ENCODE peak calls at places on chromosomes 16 and 17, in five cellular contexts. One of them, this sample, is unnamed.
A peak's percentile ranks its signal among the peaks of the same experiment; 100 is the strongest.

GRCh38 chr17:10067446-10068143 is 130.8 kb downstream of the GAS7 start:
- DNase-seq in HCT116: peak; percentile 31
- DNase-seq in K562: no peak
- DNase-seq in HepG2: no peak
- DNase-seq in H1: no peak
- DNase-seq in this sample: no peak

GRCh38 chr16:12289175-12290063 is 312.9 kb downstream of the SNX29 start:
- DNase-seq in H1: no peak
- DNase-seq in K562: no peak
- DNase-seq in HepG2: peak; percentile 89
- DNase-seq in HCT116: no peak
- DNase-seq in this sample: no peak

GRCh38 chr16:78705694-78706093 is 606.2 kb downstream of the WWOX start:
- DNase-seq in HepG2: peak; percentile 82
- DNase-seq in H1: no peak
- DNase-seq in K562: peak; percentile 30
- DNase-seq in HCT116: no peak
- DNase-seq in this sample: no peak

GRCh38 chr17:29722411-29723198 is 99.9 kb upstream of the CORO6 start:
- DNase-seq in H1: no peak
- DNase-seq in HCT116: no peak
- DNase-seq in HepG2: no peak
- DNase-seq in K562: peak; percentile 68
- DNase-seq in this sample: no peak

GRCh38 chr16:81616321-81617020 is 162.6 kb upstream of the PLCG2 start:
- DNase-seq in K562: no peak
- DNase-seq in H1: no peak
- DNase-seq in HCT116: no peak
- DNase-seq in HepG2: no peak
- DNase-seq in this sample: no peak

GRCh38 chr17:32283745-32284207 is 18.1 kb downstream of the RHBDL3 start:
- DNase-seq in H1: no peak
- DNase-seq in HCT116: no peak
- DNase-seq in HepG2: no peak
- DNase-seq in K562: no peak
- DNase-seq in this sample: no peak

GRCh38 chr17:53391197-53391596 is 431.5 kb upstream of the KIF2B start:
- DNase-seq in K562: no peak
- DNase-seq in H1: no peak
- DNase-seq in HCT116: no peak
- DNase-seq in HepG2: no peak
- DNase-seq in this sample: no peak

GRCh38 chr17:76103274-76104139 is at the start of gene EXOC7:
- DNase-seq in HCT116: peak; percentile 90
- DNase-seq in H1: peak; percentile 98
- DNase-seq in K562: peak; percentile 97
- DNase-seq in HepG2: peak; percentile 92
- DNase-seq in this sample: peak; percentile 96

GRCh38 chr17:64038331-64039105 is 18.1 kb upstream of the ICAM2 start:
- DNase-seq in H1: no peak
- DNase-seq in HepG2: no peak
- DNase-seq in HCT116: no peak
- DNase-seq in K562: no peak
- DNase-seq in this sample: no peak

GRCh38 chr17:42016411-42016831 is 818 bp downstream of the DNAJC7 start:
- DNase-seq in HepG2: no peak
- DNase-seq in K562: peak; percentile 31
- DNase-seq in H1: no peak
- DNase-seq in HCT116: no peak
- DNase-seq in this sample: no peak

GRCh38 chr16:2902337-2903130 is 9.2 kb upstream of the FLYWCH1 start:
- DNase-seq in H1: no peak
- DNase-seq in K562: no peak
- DNase-seq in HCT116: no peak
- DNase-seq in HepG2: no peak
- DNase-seq in this sample: no peak

GRCh38 chr17:56754523-56755208 is 79.1 kb downstream of the C17orf67 start:
- DNase-seq in K562: no peak
- DNase-seq in H1: no peak
- DNase-seq in HepG2: peak; percentile 83
- DNase-seq in HCT116: no peak
- DNase-seq in this sample: peak; percentile 52

GRCh38 chr17:76240461-76241204 is at the start of gene RNF157:
- DNase-seq in HCT116: no peak
- DNase-seq in H1: peak; percentile 82
- DNase-seq in HepG2: peak; percentile 17
- DNase-seq in K562: peak; percentile 78
- DNase-seq in this sample: peak; percentile 77

GRCh38 chr16:80594756-80595155 is 54.0 kb downstream of the DYNLRB2 start:
- DNase-seq in K562: no peak
- DNase-seq in HepG2: no peak
- DNase-seq in HCT116: no peak
- DNase-seq in H1: no peak
- DNase-seq in this sample: no peak

GRCh38 chr17:3685174-3685812 is 10.7 kb downstream of the P2RX5 start:
- DNase-seq in HepG2: no peak
- DNase-seq in HCT116: no peak
- DNase-seq in K562: no peak
- DNase-seq in H1: peak; percentile 41
- DNase-seq in this sample: no peak

GRCh38 chr17:10050597-10051101 is 145.6 kb upstream of the RCVRN start:
- DNase-seq in HepG2: no peak
- DNase-seq in HCT116: no peak
- DNase-seq in H1: no peak
- DNase-seq in K562: no peak
- DNase-seq in this sample: no peak

GRCh38 chr16:72189865-72190371 is 18.0 kb upstream of the PMFBP1 start:
- DNase-seq in K562: peak; percentile 11
- DNase-seq in H1: no peak
- DNase-seq in HCT116: no peak
- DNase-seq in HepG2: no peak
- DNase-seq in this sample: no peak

GRCh38 chr17:38464723-38465419 is 36.6 kb downstream of the ARHGAP23 start:
- DNase-seq in HCT116: peak; percentile 64
- DNase-seq in K562: peak; percentile 73
- DNase-seq in H1: no peak
- DNase-seq in HepG2: no peak
- DNase-seq in this sample: no peak

GRCh38 chr17:18377437-18378204 is at the start of gene EVPLL:
- DNase-seq in H1: no peak
- DNase-seq in HepG2: no peak
- DNase-seq in HCT116: no peak
- DNase-seq in K562: no peak
- DNase-seq in this sample: peak; percentile 68

GRCh38 chr16:30761427-30761927 is 385 bp downstream of the CFAP119 start:
- DNase-seq in H1: peak; percentile 61
- DNase-seq in HepG2: no peak
- DNase-seq in HCT116: no peak
- DNase-seq in K562: peak; percentile 81
- DNase-seq in this sample: peak; percentile 49

GRCh38 chr17:41212524-41213169 is 13.8 kb upstream of the KRTAP9-2 start:
- DNase-seq in HCT116: no peak
- DNase-seq in HepG2: no peak
- DNase-seq in K562: no peak
- DNase-seq in H1: no peak
- DNase-seq in this sample: no peak

GRCh38 chr16:51343411-51343810 is 192.3 kb upstream of the SALL1 start:
- DNase-seq in HepG2: no peak
- DNase-seq in H1: no peak
- DNase-seq in HCT116: no peak
- DNase-seq in K562: no peak
- DNase-seq in this sample: no peak

GRCh38 chr17:79674506-79675412 is 56.0 kb upstream of the ENPP7 start:
- DNase-seq in K562: no peak
- DNase-seq in HCT116: no peak
- DNase-seq in H1: no peak
- DNase-seq in HepG2: no peak
- DNase-seq in this sample: no peak

GRCh38 chr17:48179071-48179945 is 71.7 kb downstream of the SNX11 start:
- DNase-seq in HepG2: no peak
- DNase-seq in HCT116: no peak
- DNase-seq in K562: peak; percentile 22
- DNase-seq in H1: no peak
- DNase-seq in this sample: no peak

GRCh38 chr17:38454528-38454927 is 26.3 kb downstream of the ARHGAP23 start:
- DNase-seq in H1: no peak
- DNase-seq in HepG2: no peak
- DNase-seq in K562: no peak
- DNase-seq in HCT116: peak; percentile 49
- DNase-seq in this sample: peak; percentile 91

GRCh38 chr16:16083421-16084156 is 134.2 kb downstream of the ABCC1 start:
- DNase-seq in HCT116: peak; percentile 18
- DNase-seq in HepG2: peak; percentile 61
- DNase-seq in H1: no peak
- DNase-seq in K562: peak; percentile 66
- DNase-seq in this sample: no peak

GRCh38 chr16:88967800-88968588 is 9.0 kb downstream of the CBFA2T3 start:
- DNase-seq in HepG2: no peak
- DNase-seq in HCT116: no peak
- DNase-seq in K562: no peak
- DNase-seq in H1: no peak
- DNase-seq in this sample: no peak

GRCh38 chr16:27236635-27237228 is 31.8 kb downstream of the NSMCE1 start:
- DNase-seq in HepG2: no peak
- DNase-seq in HCT116: no peak
- DNase-seq in K562: no peak
- DNase-seq in H1: no peak
- DNase-seq in this sample: no peak

GRCh38 chr16:84617068-84617630 is 729 bp downstream of the COTL1 start:
- DNase-seq in K562: peak; percentile 49
- DNase-seq in H1: peak; percentile 78
- DNase-seq in HepG2: no peak
- DNase-seq in HCT116: no peak
- DNase-seq in this sample: peak; percentile 47

GRCh38 chr17:1168537-1169234 is 11.1 kb downstream of the ABR start:
- DNase-seq in K562: no peak
- DNase-seq in HCT116: no peak
- DNase-seq in H1: no peak
- DNase-seq in HepG2: no peak
- DNase-seq in this sample: no peak

GRCh38 chr17:21674242-21674731 is 18.0 kb upstream of the KCNJ18 start:
- DNase-seq in K562: peak; percentile 75
- DNase-seq in H1: no peak
- DNase-seq in HCT116: no peak
- DNase-seq in HepG2: no peak
- DNase-seq in this sample: no peak

GRCh38 chr17:59292174-59292523 is 39.3 kb upstream of the YPEL2 start:
- DNase-seq in HepG2: no peak
- DNase-seq in H1: no peak
- DNase-seq in K562: no peak
- DNase-seq in HCT116: no peak
- DNase-seq in this sample: no peak

GRCh38 chr17:59284317-59284716 is 47.1 kb upstream of the YPEL2 start:
- DNase-seq in K562: no peak
- DNase-seq in HepG2: no peak
- DNase-seq in HCT116: no peak
- DNase-seq in H1: no peak
- DNase-seq in this sample: no peak

GRCh38 chr17:59287887-59288286 is 43.6 kb upstream of the YPEL2 start:
- DNase-seq in K562: no peak
- DNase-seq in HCT116: no peak
- DNase-seq in H1: no peak
- DNase-seq in HepG2: no peak
- DNase-seq in this sample: no peak

GRCh38 chr17:59287452-59287851 is 44.0 kb upstream of the YPEL2 start:
- DNase-seq in H1: no peak
- DNase-seq in K562: peak; percentile 32
- DNase-seq in HCT116: peak; percentile 27
- DNase-seq in HepG2: no peak
- DNase-seq in this sample: no peak
- TF ChIP-seq JUND in H1: no peak
- TF ChIP-seq JUND in K562: peak; percentile 84
- TF ChIP-seq JUND in HCT116: peak; percentile 80
- TF ChIP-seq JUND in HepG2: no peak
- TF ChIP-seq JUND in this sample: no peak

GRCh38 chr16:29662000-29662728 is 883 bp upstream of the SPN start:
- DNase-seq in K562: no peak
- DNase-seq in HCT116: no peak
- DNase-seq in HepG2: no peak
- DNase-seq in H1: no peak
- DNase-seq in this sample: no peak

GRCh38 chr16:29664133-29664912 is 1.3 kb downstream of the SPN start:
- DNase-seq in K562: peak; percentile 79
- DNase-seq in HepG2: no peak
- DNase-seq in HCT116: no peak
- DNase-seq in H1: no peak
- DNase-seq in this sample: no peak

GRCh38 chr16:29663829-29664132 is 734 bp downstream of the SPN start:
- DNase-seq in K562: no peak
- DNase-seq in HepG2: no peak
- DNase-seq in HCT116: no peak
- DNase-seq in H1: no peak
- DNase-seq in this sample: no peak

GRCh38 chr16:29663020-29663828 is at the start of gene SPN:
- DNase-seq in K562: peak; percentile 92
- DNase-seq in HepG2: no peak
- DNase-seq in HCT116: no peak
- DNase-seq in H1: no peak
- DNase-seq in this sample: no peak

DNA sequence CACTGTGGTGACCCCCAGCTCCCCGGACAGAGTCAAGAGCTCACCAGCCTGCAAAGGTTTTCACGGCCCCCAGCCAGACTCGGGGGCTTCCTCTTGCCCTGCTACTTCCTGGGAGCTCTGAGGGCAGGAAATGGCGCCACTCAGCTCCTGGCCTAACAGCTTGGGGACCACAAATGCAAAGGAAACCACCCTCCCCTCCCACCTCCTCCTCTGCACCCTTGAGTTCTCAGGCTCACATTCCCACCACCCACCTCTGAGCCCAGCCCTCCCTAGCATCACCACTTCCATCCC is 373 bp upstream of the SPN start:
- DNase-seq in HCT116: no peak
- DNase-seq in K562: peak; percentile 77
- DNase-seq in H1: no peak
- DNase-seq in HepG2: no peak
- DNase-seq in this sample: no peak
- TF ChIP-seq JUND in HCT116: no peak
- TF ChIP-seq JUND in K562: no peak
- TF ChIP-seq JUND in H1: no peak
- TF ChIP-seq JUND in HepG2: no peak
- TF ChIP-seq JUND in this sample: no peak

GRCh38 chr16:46747777-46748651 is at the start of gene MYLK3:
- DNase-seq in H1: no peak
- DNase-seq in HCT116: no peak
- DNase-seq in K562: peak; percentile 78
- DNase-seq in HepG2: peak; percentile 80
- DNase-seq in this sample: peak; percentile 20
- TF ChIP-seq JUND in H1: no peak
- TF ChIP-seq JUND in HCT116: no peak
- TF ChIP-seq JUND in K562: no peak
- TF ChIP-seq JUND in HepG2: peak; percentile 40
- TF ChIP-seq JUND in this sample: no peak

DNA sequence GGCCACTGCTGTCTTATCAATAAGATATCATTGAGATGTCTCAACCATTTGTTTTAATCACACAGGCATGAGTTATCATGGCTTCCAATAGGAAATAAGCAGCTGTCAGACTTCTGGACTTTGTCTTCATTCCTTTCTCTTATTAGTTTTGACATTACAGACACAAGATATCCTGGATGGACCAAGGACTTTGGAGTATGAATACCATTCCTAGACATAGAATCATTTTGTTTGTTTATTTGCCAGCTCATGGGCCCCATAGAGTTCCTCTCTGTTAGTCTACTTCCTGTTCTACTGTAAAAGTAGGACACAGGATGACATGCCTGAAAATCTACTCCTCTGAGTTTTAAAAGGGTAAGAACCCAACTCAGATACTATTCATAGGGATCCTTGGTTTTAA is 77.7 kb upstream of the KCNJ16 start:
- DNase-seq in H1: no peak
- DNase-seq in HCT116: no peak
- DNase-seq in HepG2: no peak
- DNase-seq in K562: no peak
- DNase-seq in this sample: no peak
- TF ChIP-seq JUND in H1: no peak
- TF ChIP-seq JUND in HCT116: no peak
- TF ChIP-seq JUND in HepG2: no peak
- TF ChIP-seq JUND in K562: no peak
- TF ChIP-seq JUND in this sample: no peak